ENCODE peak calls at places on chromosomes 6 and 20, in five cellular contexts. One of them, this sample, is unnamed.

GRCh38 chr6:8082954-8083858 is 19.0 kb upstream of the BLOC1S5 start:
- DNase-seq in NCI-H2081: no peak
- DNase-seq in hippocampal formation: no peak
- DNase-seq in activated CD4-positive, alpha-beta T cell treated with anti-CD3 and anti-CD28 coated beads, Interleukin-2, amount 50 U/mL, for 24 hours: no peak
- DNase-seq in adrenal gland: no peak
- DNase-seq in this sample: peak; percentile 57

GRCh38 chr6:52517502-52518278 is 59.2 kb downstream of the TRAM2 start:
- DNase-seq in NCI-H2081: no peak
- DNase-seq in hippocampal formation: peak; percentile 53
- DNase-seq in activated CD4-positive, alpha-beta T cell treated with anti-CD3 and anti-CD28 coated beads, Interleukin-2, amount 50 U/mL, for 24 hours: peak; percentile 21
- DNase-seq in adrenal gland: peak; percentile 95
- DNase-seq in this sample: peak; percentile 94

GRCh38 chr6:111804627-111805235 is 68.5 kb downstream of the FYN start:
- DNase-seq in NCI-H2081: no peak
- DNase-seq in hippocampal formation: no peak
- DNase-seq in activated CD4-positive, alpha-beta T cell treated with anti-CD3 and anti-CD28 coated beads, Interleukin-2, amount 50 U/mL, for 24 hours: peak; percentile 68
- DNase-seq in adrenal gland: no peak
- DNase-seq in this sample: no peak

GRCh38 chr20:58308290-58308679 is 1.2 kb upstream of the RAB22A start:
- DNase-seq in NCI-H2081: no peak
- DNase-seq in hippocampal formation: no peak
- DNase-seq in activated CD4-positive, alpha-beta T cell treated with anti-CD3 and anti-CD28 coated beads, Interleukin-2, amount 50 U/mL, for 24 hours: no peak
- DNase-seq in adrenal gland: no peak
- DNase-seq in this sample: no peak

GRCh38 chr20:37630993-37631392 is 62.8 kb upstream of the CTNNBL1 start:
- DNase-seq in NCI-H2081: no peak
- DNase-seq in hippocampal formation: no peak
- DNase-seq in activated CD4-positive, alpha-beta T cell treated with anti-CD3 and anti-CD28 coated beads, Interleukin-2, amount 50 U/mL, for 24 hours: no peak
- DNase-seq in adrenal gland: no peak
- DNase-seq in this sample: no peak

GRCh38 chr6:157227202-157228166 is 95.8 kb downstream of the TMEM242 start:
- DNase-seq in NCI-H2081: no peak
- DNase-seq in hippocampal formation: no peak
- DNase-seq in activated CD4-positive, alpha-beta T cell treated with anti-CD3 and anti-CD28 coated beads, Interleukin-2, amount 50 U/mL, for 24 hours: no peak
- DNase-seq in adrenal gland: no peak
- DNase-seq in this sample: no peak

GRCh38 chr6:139765825-139766285 is 391.4 kb upstream of the CITED2 start:
- DNase-seq in NCI-H2081: no peak
- DNase-seq in hippocampal formation: no peak
- DNase-seq in activated CD4-positive, alpha-beta T cell treated with anti-CD3 and anti-CD28 coated beads, Interleukin-2, amount 50 U/mL, for 24 hours: no peak
- DNase-seq in adrenal gland: no peak
- DNase-seq in this sample: no peak

GRCh38 chr6:169210611-169211010 is 43.0 kb downstream of the THBS2 start:
- DNase-seq in NCI-H2081: no peak
- DNase-seq in hippocampal formation: no peak
- DNase-seq in activated CD4-positive, alpha-beta T cell treated with anti-CD3 and anti-CD28 coated beads, Interleukin-2, amount 50 U/mL, for 24 hours: no peak
- DNase-seq in adrenal gland: no peak
- DNase-seq in this sample: no peak

GRCh38 chr6:82959385-82959941 is 106.2 kb downstream of the UBE3D start:
- DNase-seq in NCI-H2081: no peak
- DNase-seq in hippocampal formation: no peak
- DNase-seq in activated CD4-positive, alpha-beta T cell treated with anti-CD3 and anti-CD28 coated beads, Interleukin-2, amount 50 U/mL, for 24 hours: no peak
- DNase-seq in adrenal gland: no peak
- DNase-seq in this sample: peak; percentile 70

GRCh38 chr6:12393100-12393499 is 102.9 kb downstream of the EDN1 start:
- DNase-seq in NCI-H2081: no peak
- DNase-seq in hippocampal formation: no peak
- DNase-seq in activated CD4-positive, alpha-beta T cell treated with anti-CD3 and anti-CD28 coated beads, Interleukin-2, amount 50 U/mL, for 24 hours: no peak
- DNase-seq in adrenal gland: no peak
- DNase-seq in this sample: no peak

GRCh38 chr6:99330159-99330558 is 19.3 kb downstream of the FAXC start:
- DNase-seq in NCI-H2081: peak; percentile 25
- DNase-seq in hippocampal formation: peak; percentile 29
- DNase-seq in activated CD4-positive, alpha-beta T cell treated with anti-CD3 and anti-CD28 coated beads, Interleukin-2, amount 50 U/mL, for 24 hours: peak; percentile 58
- DNase-seq in adrenal gland: peak; percentile 84
- DNase-seq in this sample: peak; percentile 39

GRCh38 chr6:89082439-89082838 is 1.9 kb downstream of the PNRC1 start:
- DNase-seq in NCI-H2081: no peak
- DNase-seq in hippocampal formation: no peak
- DNase-seq in activated CD4-positive, alpha-beta T cell treated with anti-CD3 and anti-CD28 coated beads, Interleukin-2, amount 50 U/mL, for 24 hours: peak; percentile 16
- DNase-seq in adrenal gland: no peak
- DNase-seq in this sample: no peak

This sample was measured in GM04504.